ENCODE peak calls at places on chromosomes 11 and 22, in nine cellular contexts. One of them, this sample, is unnamed.

GRCh38 chr11:118051611-118052461 is 25.0 kb upstream of the TMPRSS4 start:
- DNase-seq in endothelial cell: no peak
- DNase-seq in mammary epithelial cell: no peak
- DNase-seq in psoas muscle: peak
- DNase-seq in lower leg skin: no peak
- DNase-seq in spleen: no peak
- DNase-seq in astrocyte of the spinal cord: no peak
- DNase-seq in glutamatergic neuron: no peak
- DNase-seq in left lung: no peak
- DNase-seq in this sample: no peak

GRCh38 chr11:122676638-122677037 is 21.1 kb downstream of the UBASH3B start:
- DNase-seq in endothelial cell: no peak
- DNase-seq in mammary epithelial cell: peak
- DNase-seq in psoas muscle: no peak
- DNase-seq in lower leg skin: no peak
- DNase-seq in spleen: no peak
- DNase-seq in astrocyte of the spinal cord: no peak
- DNase-seq in glutamatergic neuron: no peak
- DNase-seq in left lung: no peak
- DNase-seq in this sample: no peak

GRCh38 chr22:50702261-50702671 is 29.6 kb downstream of the SHANK3 start:
- DNase-seq in endothelial cell: no peak
- DNase-seq in mammary epithelial cell: no peak
- DNase-seq in psoas muscle: peak
- DNase-seq in lower leg skin: no peak
- DNase-seq in spleen: peak
- DNase-seq in astrocyte of the spinal cord: no peak
- DNase-seq in glutamatergic neuron: peak
- DNase-seq in left lung: no peak
- DNase-seq in this sample: no peak

GRCh38 chr22:23068832-23069385 is 1.4 kb upstream of the GNAZ start:
- DNase-seq in endothelial cell: no peak
- DNase-seq in mammary epithelial cell: no peak
- DNase-seq in psoas muscle: peak
- DNase-seq in lower leg skin: no peak
- DNase-seq in spleen: peak
- DNase-seq in astrocyte of the spinal cord: no peak
- DNase-seq in glutamatergic neuron: no peak
- DNase-seq in left lung: peak
- DNase-seq in this sample: no peak

GRCh38 chr22:35380537-35381423 is at the start of gene HMOX1:
- DNase-seq in endothelial cell: peak
- DNase-seq in mammary epithelial cell: peak
- DNase-seq in psoas muscle: peak
- DNase-seq in lower leg skin: peak
- DNase-seq in spleen: peak
- DNase-seq in astrocyte of the spinal cord: peak
- DNase-seq in glutamatergic neuron: peak
- DNase-seq in left lung: peak
- DNase-seq in this sample: peak

GRCh38 chr11:13277719-13278619 is at the start of gene BMAL1:
- DNase-seq in endothelial cell: no peak
- DNase-seq in mammary epithelial cell: no peak
- DNase-seq in psoas muscle: peak
- DNase-seq in lower leg skin: peak
- DNase-seq in spleen: peak
- DNase-seq in astrocyte of the spinal cord: peak
- DNase-seq in glutamatergic neuron: peak
- DNase-seq in left lung: peak
- DNase-seq in this sample: peak

GRCh38 chr11:114846040-114846791 is 167.9 kb downstream of the NXPE2 start:
- DNase-seq in endothelial cell: no peak
- DNase-seq in mammary epithelial cell: peak
- DNase-seq in psoas muscle: peak
- DNase-seq in lower leg skin: no peak
- DNase-seq in spleen: no peak
- DNase-seq in astrocyte of the spinal cord: peak
- DNase-seq in glutamatergic neuron: peak
- DNase-seq in left lung: no peak
- DNase-seq in this sample: no peak

GRCh38 chr22:23622634-23623033 is 9.5 kb downstream of the DRICH1 start:
- DNase-seq in endothelial cell: no peak
- DNase-seq in mammary epithelial cell: no peak
- DNase-seq in psoas muscle: no peak
- DNase-seq in lower leg skin: no peak
- DNase-seq in spleen: no peak
- DNase-seq in astrocyte of the spinal cord: no peak
- DNase-seq in glutamatergic neuron: no peak
- DNase-seq in left lung: no peak
- DNase-seq in this sample: no peak

GRCh38 chr11:85762226-85762625 is 48.7 kb downstream of the SYTL2 start:
- DNase-seq in endothelial cell: no peak
- DNase-seq in mammary epithelial cell: peak
- DNase-seq in psoas muscle: no peak
- DNase-seq in lower leg skin: no peak
- DNase-seq in spleen: no peak
- DNase-seq in astrocyte of the spinal cord: no peak
- DNase-seq in glutamatergic neuron: no peak
- DNase-seq in left lung: no peak
- DNase-seq in this sample: no peak

GRCh38 chr11:13047884-13048283 is 38.8 kb downstream of the RASSF10 start:
- DNase-seq in endothelial cell: no peak
- DNase-seq in mammary epithelial cell: no peak
- DNase-seq in psoas muscle: no peak
- DNase-seq in lower leg skin: no peak
- DNase-seq in spleen: no peak
- DNase-seq in astrocyte of the spinal cord: no peak
- DNase-seq in glutamatergic neuron: no peak
- DNase-seq in left lung: no peak
- DNase-seq in this sample: no peak

GRCh38 chr11:11842426-11843008 is 745 bp downstream of the USP47 start:
- DNase-seq in endothelial cell: no peak
- DNase-seq in mammary epithelial cell: peak
- DNase-seq in psoas muscle: peak
- DNase-seq in lower leg skin: peak
- DNase-seq in spleen: no peak
- DNase-seq in astrocyte of the spinal cord: peak
- DNase-seq in glutamatergic neuron: no peak
- DNase-seq in left lung: peak
- DNase-seq in this sample: peak

GRCh38 chr11:1483445-1483961 is 3.1 kb downstream of the MOB2 start:
- DNase-seq in endothelial cell: no peak
- DNase-seq in mammary epithelial cell: no peak
- DNase-seq in psoas muscle: peak
- DNase-seq in lower leg skin: no peak
- DNase-seq in spleen: peak
- DNase-seq in astrocyte of the spinal cord: no peak
- DNase-seq in glutamatergic neuron: no peak
- DNase-seq in left lung: no peak
- DNase-seq in this sample: no peak

GRCh38 chr22:23012081-23012622 is 58.2 kb upstream of the GNAZ start:
- DNase-seq in endothelial cell: no peak
- DNase-seq in mammary epithelial cell: no peak
- DNase-seq in psoas muscle: no peak
- DNase-seq in lower leg skin: no peak
- DNase-seq in spleen: no peak
- DNase-seq in astrocyte of the spinal cord: no peak
- DNase-seq in glutamatergic neuron: no peak
- DNase-seq in left lung: no peak
- DNase-seq in this sample: no peak

GRCh38 chr11:57095417-57095816 is 86.3 kb upstream of the LRRC55 start:
- DNase-seq in endothelial cell: no peak
- DNase-seq in mammary epithelial cell: no peak
- DNase-seq in psoas muscle: no peak
- DNase-seq in lower leg skin: no peak
- DNase-seq in spleen: no peak
- DNase-seq in astrocyte of the spinal cord: no peak
- DNase-seq in glutamatergic neuron: no peak
- DNase-seq in left lung: no peak
- DNase-seq in this sample: no peak

GRCh38 chr11:21566521-21567100 is 626.3 kb upstream of the ANO5 start:
- DNase-seq in endothelial cell: no peak
- DNase-seq in mammary epithelial cell: no peak
- DNase-seq in psoas muscle: no peak
- DNase-seq in lower leg skin: no peak
- DNase-seq in spleen: no peak
- DNase-seq in astrocyte of the spinal cord: no peak
- DNase-seq in glutamatergic neuron: no peak
- DNase-seq in left lung: no peak
- DNase-seq in this sample: no peak

GRCh38 chr22:33519140-33519973 is 400.9 kb downstream of the LARGE1 start:
- DNase-seq in endothelial cell: peak
- DNase-seq in mammary epithelial cell: peak
- DNase-seq in psoas muscle: no peak
- DNase-seq in lower leg skin: peak
- DNase-seq in spleen: no peak
- DNase-seq in astrocyte of the spinal cord: peak
- DNase-seq in glutamatergic neuron: peak
- DNase-seq in left lung: no peak
- DNase-seq in this sample: peak

GRCh38 chr11:27020736-27021135 is 19.9 kb upstream of the BBOX1 start:
- DNase-seq in endothelial cell: no peak
- DNase-seq in mammary epithelial cell: no peak
- DNase-seq in psoas muscle: no peak
- DNase-seq in lower leg skin: no peak
- DNase-seq in spleen: no peak
- DNase-seq in astrocyte of the spinal cord: no peak
- DNase-seq in glutamatergic neuron: no peak
- DNase-seq in left lung: no peak
- DNase-seq in this sample: peak

GRCh38 chr11:76919887-76920746 is 59.4 kb downstream of the ACER3 start:
- DNase-seq in endothelial cell: peak
- DNase-seq in mammary epithelial cell: peak
- DNase-seq in psoas muscle: peak
- DNase-seq in lower leg skin: peak
- DNase-seq in spleen: peak
- DNase-seq in astrocyte of the spinal cord: peak
- DNase-seq in glutamatergic neuron: peak
- DNase-seq in left lung: peak
- DNase-seq in this sample: peak
- TF ChIP-seq CTCF in endothelial cell: peak
- TF ChIP-seq CTCF in mammary epithelial cell: peak
- TF ChIP-seq CTCF in psoas muscle: peak
- TF ChIP-seq CTCF in lower leg skin: peak
- TF ChIP-seq CTCF in spleen: peak
- TF ChIP-seq CTCF in astrocyte of the spinal cord: peak
- TF ChIP-seq CTCF in glutamatergic neuron: peak
- TF ChIP-seq CTCF in left lung: peak
- TF ChIP-seq CTCF in this sample: peak

DNA sequence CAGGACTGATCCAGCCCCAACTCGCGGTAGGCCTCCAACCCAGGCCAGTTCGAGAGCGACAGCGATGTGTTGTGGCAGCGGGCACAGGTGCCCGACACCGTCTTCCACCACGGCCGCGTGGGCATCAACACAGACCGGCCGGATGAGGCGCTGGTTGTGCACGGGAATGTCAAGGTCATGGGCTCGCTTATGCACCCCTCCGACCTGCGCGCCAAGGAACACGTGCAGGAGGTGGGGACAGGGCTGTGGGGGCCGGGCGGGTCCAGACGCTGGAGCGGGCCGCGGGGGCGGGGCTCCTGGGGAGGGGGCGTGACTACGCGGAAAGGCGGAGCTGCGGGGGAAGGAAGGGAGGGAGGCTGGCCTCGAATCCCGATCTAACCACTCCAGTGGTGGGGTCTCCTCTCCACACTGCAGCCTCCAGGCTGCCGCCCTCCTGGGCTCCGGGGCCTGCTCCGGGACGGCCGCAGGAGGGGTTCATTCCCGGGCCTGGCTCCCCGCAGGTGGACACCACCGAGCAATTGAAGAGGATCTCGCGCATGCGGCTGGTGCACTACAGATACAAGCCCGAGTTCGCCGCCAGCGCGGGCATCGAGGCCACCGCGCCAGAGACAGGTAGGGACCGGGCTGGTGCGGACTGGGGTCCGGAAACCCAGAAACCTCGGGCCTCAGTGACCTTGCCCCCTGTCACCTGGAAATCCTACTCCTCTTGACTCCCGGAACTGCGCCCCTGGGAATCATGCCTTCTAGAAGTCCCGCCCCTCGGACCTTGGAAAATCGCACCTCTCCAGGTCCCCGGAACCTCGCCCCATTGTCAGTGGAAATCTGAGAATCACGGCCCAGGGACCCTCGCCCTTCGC is 14.9 kb downstream of the TMEM258 start:
- DNase-seq in endothelial cell: no peak
- DNase-seq in mammary epithelial cell: peak
- DNase-seq in psoas muscle: peak
- DNase-seq in lower leg skin: no peak
- DNase-seq in spleen: peak
- DNase-seq in astrocyte of the spinal cord: no peak
- DNase-seq in glutamatergic neuron: no peak
- DNase-seq in left lung: no peak
- DNase-seq in this sample: no peak
- TF ChIP-seq CTCF in endothelial cell: no peak
- TF ChIP-seq CTCF in mammary epithelial cell: no peak
- TF ChIP-seq CTCF in psoas muscle: no peak
- TF ChIP-seq CTCF in lower leg skin: no peak
- TF ChIP-seq CTCF in spleen: no peak
- TF ChIP-seq CTCF in astrocyte of the spinal cord: no peak
- TF ChIP-seq CTCF in glutamatergic neuron: no peak
- TF ChIP-seq CTCF in left lung: no peak
- TF ChIP-seq CTCF in this sample: no peak

DNA sequence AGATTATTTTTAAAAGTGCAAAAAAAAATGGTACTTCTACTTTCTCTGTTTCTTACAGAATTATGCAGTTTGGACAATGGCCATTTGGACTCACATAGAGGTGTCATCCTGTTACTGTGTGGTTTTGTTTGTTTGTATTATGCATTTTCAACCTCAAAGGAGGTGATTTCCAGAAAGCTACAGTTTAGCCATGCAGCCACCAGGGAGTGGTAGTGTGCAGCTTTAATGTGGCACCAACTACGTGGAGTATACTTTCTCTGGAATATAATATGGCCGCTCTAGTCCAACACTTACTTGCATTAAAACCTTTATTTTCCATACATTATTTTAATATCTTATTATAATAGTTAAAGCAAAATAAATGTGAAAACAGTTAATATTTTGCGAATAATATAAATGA is 469.9 kb upstream of the KIRREL3 start:
- DNase-seq in endothelial cell: peak
- DNase-seq in mammary epithelial cell: no peak
- DNase-seq in psoas muscle: no peak
- DNase-seq in lower leg skin: no peak
- DNase-seq in spleen: no peak
- DNase-seq in astrocyte of the spinal cord: peak
- DNase-seq in glutamatergic neuron: peak
- DNase-seq in left lung: no peak
- DNase-seq in this sample: peak
- TF ChIP-seq CTCF in endothelial cell: peak
- TF ChIP-seq CTCF in mammary epithelial cell: peak
- TF ChIP-seq CTCF in psoas muscle: no peak
- TF ChIP-seq CTCF in lower leg skin: no peak
- TF ChIP-seq CTCF in spleen: peak
- TF ChIP-seq CTCF in astrocyte of the spinal cord: peak
- TF ChIP-seq CTCF in glutamatergic neuron: peak
- TF ChIP-seq CTCF in left lung: peak
- TF ChIP-seq CTCF in this sample: peak

DNA sequence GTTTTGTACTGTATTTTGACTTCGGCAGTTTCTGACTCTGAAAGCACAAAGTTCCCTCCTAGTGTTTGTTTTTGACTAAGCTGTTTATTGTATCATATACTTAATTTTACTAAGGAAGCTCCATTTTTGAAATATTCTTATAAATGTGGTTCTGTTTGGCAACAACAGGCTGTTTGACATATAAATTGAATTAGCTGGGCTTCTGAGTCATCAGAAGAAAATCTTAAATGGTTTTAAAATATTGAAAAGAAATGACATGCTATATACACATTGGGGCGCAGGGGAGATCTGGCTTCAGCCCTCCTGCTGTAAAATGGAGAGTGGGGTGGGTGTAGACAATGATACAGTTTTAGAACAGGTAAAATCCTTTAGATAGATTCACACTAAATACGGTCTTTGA is 38.6 kb downstream of the SHISA8 start:
- DNase-seq in endothelial cell: no peak
- DNase-seq in mammary epithelial cell: no peak
- DNase-seq in psoas muscle: no peak
- DNase-seq in lower leg skin: no peak
- DNase-seq in spleen: no peak
- DNase-seq in astrocyte of the spinal cord: no peak
- DNase-seq in glutamatergic neuron: no peak
- DNase-seq in left lung: no peak
- DNase-seq in this sample: no peak
- TF ChIP-seq CTCF in endothelial cell: no peak
- TF ChIP-seq CTCF in mammary epithelial cell: no peak
- TF ChIP-seq CTCF in psoas muscle: no peak
- TF ChIP-seq CTCF in lower leg skin: no peak
- TF ChIP-seq CTCF in spleen: no peak
- TF ChIP-seq CTCF in astrocyte of the spinal cord: no peak
- TF ChIP-seq CTCF in glutamatergic neuron: no peak
- TF ChIP-seq CTCF in left lung: no peak
- TF ChIP-seq CTCF in this sample: no peak

This sample was measured in cardiac fibroblast.